ENCODE peak calls at places on chromosomes 4 and X, in seven cellular contexts. J is NB4, W is ovary, K is MM.1S, M is fibroblast of pulmonary artery, C is keratinocyte, H is fibroblast of lung. D is an unnamed sample.

GRCh38 chrX:131827935-131828334 is 195.2 kb upstream of the STK26 start:
- DNase-seq in W (no peak), M (peak), K (peak), H (no peak), C (no peak), J (peak), D (no peak)

GRCh38 chrX:153366878-153367538 is 33.1 kb downstream of the ZNF275 start:
- DNase-seq in M (no peak), J (no peak), C (no peak), H (no peak), W (no peak), K (no peak), D (no peak)

GRCh38 chrX:130330706-130331105 is 9.0 kb upstream of the SLC25A14 start:
- DNase-seq in M (peak), H (peak), J (peak), K (peak), W (no peak), C (no peak), D (peak)

GRCh38 chr4:169163495-169163894 is 107.3 kb downstream of the SH3RF1 start:
- DNase-seq in H (no peak), C (no peak), J (no peak), W (no peak), K (no peak), M (no peak), D (no peak)

GRCh38 chr4:160848901-160849735 is 1314.7 kb downstream of the FSTL5 start:
- DNase-seq in C (no peak), W (no peak), H (peak), K (no peak), J (no peak), M (peak), D (no peak)

GRCh38 chrX:2710041-2710471 is 19.0 kb downstream of the CD99 start:
- DNase-seq in C (peak), W (no peak), J (peak), H (peak), M (peak), K (no peak), D (peak)

GRCh38 chr4:69764311-69764710 is 3.9 kb upstream of the SULT1B1 start:
- DNase-seq in H (no peak), W (no peak), K (peak), J (no peak), C (no peak), M (peak), D (peak)

GRCh38 chr4:128951316-128951715 is 141.8 kb downstream of the JADE1 start:
- DNase-seq in M (no peak), H (peak), C (no peak), K (no peak), J (no peak), W (no peak), D (no peak)

GRCh38 chr4:169253087-169253675 is 17.6 kb downstream of the SH3RF1 start:
- DNase-seq in C (no peak), H (peak), J (no peak), W (no peak), K (no peak), M (no peak), D (no peak)

GRCh38 chrX:68650491-68650890 is 3.0 kb downstream of the STARD8 start:
- DNase-seq in K (no peak), W (no peak), H (peak), C (no peak), M (peak), J (no peak), D (peak)

GRCh38 chrX:39877919-39878318 is 219.8 kb downstream of the BCOR start:
- DNase-seq in H (no peak), M (no peak), K (no peak), W (no peak), C (no peak), J (no peak), D (no peak)

GRCh38 chrX:40171513-40172168 is 73.9 kb upstream of the BCOR start:
- DNase-seq in H (peak), M (peak), K (no peak), W (no peak), C (no peak), J (peak), D (no peak)

GRCh38 chr4:180926277-180926676 is 1316.9 kb upstream of the TENM3 start:
- DNase-seq in M (no peak), C (no peak), J (no peak), K (no peak), W (no peak), H (no peak), D (no peak)

GRCh38 chr4:58127680-58128079 is 1017.5 kb upstream of the IGFBP7 start:
- DNase-seq in J (no peak), K (no peak), M (no peak), W (no peak), H (no peak), C (no peak), D (no peak)

GRCh38 chr4:183873389-183874185 is 31.5 kb upstream of the STOX2 start:
- DNase-seq in C (peak), K (no peak), H (peak), W (no peak), M (no peak), J (no peak), D (no peak)

DNA sequence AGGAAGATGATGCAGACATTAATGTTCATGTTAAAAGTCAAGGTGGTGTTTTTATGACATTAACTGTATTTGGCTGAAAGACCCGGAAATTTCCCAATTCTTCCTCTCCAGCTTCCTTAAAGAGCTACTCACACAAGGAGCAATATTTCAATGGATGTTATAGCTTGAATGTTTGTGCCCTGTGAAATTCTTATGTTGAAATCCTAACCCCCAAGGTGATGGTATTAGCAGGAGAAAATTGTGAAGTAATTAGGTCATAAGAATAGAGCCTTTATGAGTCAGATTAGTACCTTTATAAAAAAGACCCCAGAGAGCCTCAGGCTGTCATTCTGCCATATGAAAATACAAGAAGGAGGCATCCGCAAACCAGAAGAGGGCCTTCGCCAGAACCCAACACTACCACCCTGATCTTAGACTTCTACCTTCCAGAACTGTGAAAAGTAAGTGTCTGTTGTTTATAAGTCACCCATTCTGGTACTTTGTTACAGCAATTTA is 3.6 kb downstream of the TLR1 start:
- DNase-seq in C (no peak), W (no peak), M (peak), H (peak), J (no peak), K (no peak), D (no peak)
- H3K4me3 ChIP-seq in C (no peak), W (no peak), M (no peak), H (no peak), J (no peak), K (no peak), D (no peak)

GRCh38 chr4:905485-906214 is 26.5 kb downstream of the GAK start:
- DNase-seq in J (no peak), W (no peak), K (no peak), C (no peak), H (no peak), M (no peak), D (no peak)
- TF ChIP-seq CTCF in J (no peak), W (no peak), K (no peak), C (no peak), H (no peak), M (no peak), D (no peak)

DNA sequence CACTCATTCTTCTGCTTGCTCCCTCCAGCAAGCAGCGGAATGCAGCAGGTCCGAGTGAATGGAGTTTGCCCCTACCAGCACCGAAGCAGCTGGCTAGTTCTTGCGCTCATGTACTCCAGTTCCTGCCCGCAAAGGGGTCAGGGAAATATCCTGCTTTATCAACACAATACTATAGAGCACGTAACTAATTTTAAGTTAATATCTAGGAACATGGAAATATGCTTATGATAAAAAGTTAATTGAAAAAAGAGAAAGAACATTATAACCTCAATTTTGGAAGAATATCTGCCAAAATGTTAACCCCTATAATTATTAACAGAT is 195.6 kb downstream of the SNCA start:
- DNase-seq in C (no peak), J (no peak), M (no peak), W (no peak), K (no peak), H (no peak), D (no peak)
- H3K4me3 ChIP-seq in C (no peak), J (no peak), M (no peak), W (no peak), K (no peak), H (no peak), D (no peak)

GRCh38 chr4:144574509-144574908 is 71.4 kb upstream of the HHIP start:
- DNase-seq in H (no peak), C (no peak), J (no peak), M (no peak), K (no peak), W (no peak), D (no peak)

GRCh38 chr4:144574004-144574403 is 72.0 kb upstream of the HHIP start:
- DNase-seq in J (no peak), H (no peak), M (no peak), W (no peak), K (no peak), C (no peak), D (no peak)

GRCh38 chr4:144575181-144575580 is 70.8 kb upstream of the HHIP start:
- DNase-seq in C (no peak), K (no peak), H (no peak), M (peak), J (peak), W (no peak), D (peak)

GRCh38 chr4:144572660-144573059 is 73.3 kb upstream of the HHIP start:
- DNase-seq in J (peak), H (no peak), W (no peak), K (no peak), M (no peak), C (no peak), D (no peak)
- TF ChIP-seq CTCF in J (no peak), H (no peak), W (no peak), K (no peak), M (no peak), C (no peak), D (no peak)

GRCh38 chr4:22235798-22236197 is 280.1 kb downstream of the ADGRA3 start:
- DNase-seq in H (no peak), W (no peak), J (no peak), C (no peak), M (no peak), K (no peak), D (no peak)

GRCh38 chr4:22240814-22241213 is 275.1 kb downstream of the ADGRA3 start:
- DNase-seq in W (no peak), K (no peak), J (no peak), M (no peak), C (no peak), H (no peak), D (no peak)

GRCh38 chr4:22238742-22239141 is 277.1 kb downstream of the ADGRA3 start:
- DNase-seq in M (peak), W (no peak), C (no peak), H (no peak), K (no peak), J (no peak), D (no peak)

GRCh38 chr4:22237155-22237751 is 278.6 kb downstream of the ADGRA3 start:
- DNase-seq in H (no peak), K (peak), C (no peak), J (peak), W (no peak), M (peak), D (peak)

GRCh38 chr4:22237846-22238513 is 277.9 kb downstream of the ADGRA3 start:
- DNase-seq in M (no peak), J (no peak), W (no peak), H (peak), C (no peak), K (peak), D (no peak)
- H3K4me3 ChIP-seq in M (peak), J (no peak), W (no peak), H (no peak), C (no peak), K (peak), D (no peak)

DNA sequence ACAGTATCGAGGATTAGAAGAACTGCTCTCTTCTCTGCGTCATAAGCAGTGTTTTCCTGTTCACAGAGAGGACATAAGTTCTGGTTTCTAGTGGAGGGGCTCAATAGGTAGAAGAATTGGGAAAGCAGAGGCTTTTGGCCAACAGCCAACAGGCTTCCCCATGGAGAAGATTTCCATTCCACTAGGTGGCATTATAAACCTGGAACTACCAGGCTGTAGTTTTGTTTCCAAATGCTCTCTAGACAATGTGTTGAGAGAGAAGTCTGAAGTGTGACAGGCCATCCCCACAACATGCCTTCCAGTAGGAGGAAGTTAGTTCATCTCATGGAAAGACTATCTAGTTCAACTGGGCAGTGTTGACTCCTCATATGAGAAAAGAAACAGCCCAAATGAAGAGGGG is 63.8 kb upstream of the ANXA10 start:
- DNase-seq in K (no peak), J (peak), M (peak), W (no peak), H (peak), C (no peak), D (peak)
- TF ChIP-seq CTCF in K (no peak), J (no peak), M (peak), W (no peak), H (no peak), C (peak), D (peak)